ENCODE peak calls at places on chromosome 9, in nine cellular contexts. W is AG09309, J is tibial artery, Y is mucosa of descending colon, S is right atrium auricular region, P is endothelial cell, A is lower leg skin, H is OCI-LY7, D is NB4. F is an unnamed sample.
A peak's percentile ranks its signal among the peaks of the same experiment; 100 is the strongest.

GRCh38 chr9:11199335-11199734 is 586.5 kb upstream of the PTPRD start:
- DNase-seq in W (no peak), A (no peak), Y (no peak), S (no peak), J (no peak), H (no peak), D (no peak), P (no peak), F (no peak)

GRCh38 chr9:104746285-104746684 is 1.2 kb upstream of the NIPSNAP3A start:
- DNase-seq in D (no peak), J (no peak), A (no peak), Y (no peak), P (no peak), H (no peak), S (no peak), W (no peak), F (no peak)

GRCh38 chr9:100030548-100030947 is 68.3 kb downstream of the ERP44 start:
- DNase-seq in D (no peak), A (no peak), H (no peak), W (no peak), Y (no peak), J (no peak), S (no peak), P (no peak), F (no peak)

GRCh38 chr9:82865524-82865923 is 197.4 kb downstream of the RASEF start:
- DNase-seq in P (no peak), W (no peak), Y (no peak), J (no peak), H (no peak), S (no peak), D (no peak), A (no peak), F (no peak)

GRCh38 chr9:114720296-114720695 is 38.3 kb upstream of the TEX48 start:
- DNase-seq in S (no peak), Y (no peak), D (no peak), H (no peak), J (no peak), W (no peak), A (peak; percentile 46), P (no peak), F (no peak)

GRCh38 chr9:128203842-128204551 is 818 bp downstream of the DNM1 start:
- DNase-seq in W (no peak), H (no peak), J (no peak), D (peak; percentile 83), A (no peak), S (peak; percentile 68), P (peak; percentile 22), Y (peak; percentile 56), F (peak; percentile 28)

GRCh38 chr9:123411191-123411590 is 55.2 kb downstream of the CRB2 start:
- DNase-seq in D (no peak), A (no peak), J (no peak), P (no peak), H (no peak), S (no peak), Y (peak; percentile 11), W (no peak), F (no peak)

GRCh38 chr9:137381501-137382443 is 41.2 kb downstream of the EXD3 start:
- DNase-seq in Y (peak; percentile 18), H (no peak), W (no peak), A (peak; percentile 70), S (no peak), D (no peak), P (no peak), J (no peak), F (no peak)

GRCh38 chr9:95522871-95523370 is 6.2 kb upstream of the PTCH1 start:
- DNase-seq in S (no peak), D (no peak), W (no peak), H (no peak), A (no peak), P (no peak), Y (no peak), J (no peak), F (no peak)

GRCh38 chr9:36870960-36871359 is 163.1 kb downstream of the PAX5 start:
- DNase-seq in A (no peak), S (no peak), P (no peak), D (no peak), W (no peak), Y (peak; percentile 56), J (no peak), H (no peak), F (no peak)

GRCh38 chr9:130466537-130467217 is 21.9 kb downstream of the ASS1 start:
- DNase-seq in H (no peak), Y (no peak), S (no peak), W (no peak), A (no peak), P (no peak), J (no peak), D (no peak), F (no peak)

GRCh38 chr9:105877719-105878118 is 183.4 kb downstream of the TMEM38B start:
- DNase-seq in J (no peak), P (no peak), H (no peak), S (no peak), A (no peak), W (no peak), D (peak; percentile 66), Y (no peak), F (no peak)

GRCh38 chr9:78015242-78015641 is 16.4 kb downstream of the GNAQ start:
- DNase-seq in A (no peak), S (no peak), Y (no peak), D (peak; percentile 33), W (no peak), H (no peak), P (no peak), J (no peak), F (no peak)

GRCh38 chr9:6938873-6939272 is 181.1 kb downstream of the KDM4C start:
- DNase-seq in W (peak; percentile 32), H (no peak), J (no peak), D (no peak), S (no peak), A (no peak), P (no peak), Y (no peak), F (no peak)

GRCh38 chr9:89821081-89821480 is 216.3 kb downstream of the GADD45G start:
- DNase-seq in S (peak; percentile 46), D (no peak), A (peak; percentile 17), H (no peak), J (no peak), P (no peak), W (no peak), Y (no peak), F (no peak)

GRCh38 chr9:104927216-104927911 is 591 bp downstream of the ABCA1 start:
- DNase-seq in Y (peak; percentile 68), S (peak; percentile 64), A (peak; percentile 91), P (peak; percentile 22), J (peak; percentile 79), D (peak; percentile 68), W (no peak), H (peak; percentile 66), F (peak; percentile 20)

GRCh38 chr9:86983260-86984255 is 36.3 kb upstream of the GAS1 start:
- DNase-seq in H (no peak), S (peak; percentile 73), Y (no peak), A (no peak), J (no peak), W (peak; percentile 92), D (no peak), P (no peak), F (no peak)

DNA sequence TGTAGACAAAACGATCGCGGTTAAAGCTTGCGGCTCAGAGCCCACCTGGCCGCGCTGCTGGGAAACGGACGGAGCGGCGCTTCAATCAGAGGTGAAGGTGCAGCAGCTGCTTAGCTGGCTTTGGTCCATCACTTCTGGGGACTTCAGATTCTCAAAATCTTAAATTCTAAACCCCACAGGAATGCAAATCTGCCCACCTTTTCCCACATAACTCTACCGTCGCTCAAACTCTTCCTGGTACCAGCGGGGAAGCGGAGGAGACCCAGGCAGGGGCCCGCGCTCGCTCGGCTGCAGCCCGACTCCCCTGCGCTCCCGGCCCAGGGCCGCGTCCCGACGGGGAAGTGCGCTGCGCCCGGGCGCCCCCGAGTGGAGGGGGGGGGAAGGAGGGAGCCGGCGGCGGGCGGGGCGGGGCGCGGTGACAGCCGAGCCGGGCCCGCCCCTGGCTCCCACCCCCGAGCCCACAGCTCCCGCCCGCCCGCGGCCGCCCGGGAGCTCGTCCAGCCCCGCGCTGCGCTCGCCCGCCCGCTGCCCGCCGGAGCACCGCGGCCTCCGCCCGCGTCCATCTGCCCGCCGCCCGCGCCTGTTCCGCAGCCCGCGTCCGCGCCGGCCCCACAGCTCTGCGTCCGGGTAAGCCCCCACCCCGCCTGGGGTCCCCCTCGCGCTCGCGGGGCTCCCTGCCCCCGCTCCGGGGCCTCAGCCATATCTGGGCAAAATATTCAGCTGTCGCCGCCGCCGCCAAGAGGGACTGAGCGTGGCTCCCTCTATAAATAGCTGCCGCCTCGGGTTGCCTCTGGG is at the start of gene TMOD1:
- DNase-seq in Y (peak; percentile 89), P (peak; percentile 65), S (no peak), A (peak; percentile 90), H (no peak), J (peak; percentile 90), D (peak; percentile 71), W (no peak), F (peak; percentile 50)
- TF ChIP-seq CTCF in Y (peak; percentile 35), P (no peak), S (peak; percentile 39), A (no peak), H (no peak), J (no peak), D (peak; percentile 12), W (no peak), F (no peak)

GRCh38 chr9:20407013-20407412 is 215.3 kb downstream of the MLLT3 start:
- DNase-seq in J (no peak), Y (no peak), H (no peak), W (no peak), S (no peak), D (no peak), P (no peak), A (no peak), F (no peak)
- TF ChIP-seq CTCF in J (no peak), Y (no peak), H (peak; percentile 50), W (peak; percentile 12), S (no peak), D (no peak), P (no peak), A (no peak), F (no peak)

GRCh38 chr9:126698756-126699155 is 85.0 kb downstream of the LMX1B start:
- DNase-seq in A (no peak), H (no peak), P (no peak), Y (peak; percentile 10), S (no peak), W (no peak), D (no peak), J (no peak), F (no peak)
- TF ChIP-seq CTCF in A (no peak), H (no peak), P (no peak), Y (no peak), S (no peak), W (no peak), D (no peak), J (no peak), F (no peak)

DNA sequence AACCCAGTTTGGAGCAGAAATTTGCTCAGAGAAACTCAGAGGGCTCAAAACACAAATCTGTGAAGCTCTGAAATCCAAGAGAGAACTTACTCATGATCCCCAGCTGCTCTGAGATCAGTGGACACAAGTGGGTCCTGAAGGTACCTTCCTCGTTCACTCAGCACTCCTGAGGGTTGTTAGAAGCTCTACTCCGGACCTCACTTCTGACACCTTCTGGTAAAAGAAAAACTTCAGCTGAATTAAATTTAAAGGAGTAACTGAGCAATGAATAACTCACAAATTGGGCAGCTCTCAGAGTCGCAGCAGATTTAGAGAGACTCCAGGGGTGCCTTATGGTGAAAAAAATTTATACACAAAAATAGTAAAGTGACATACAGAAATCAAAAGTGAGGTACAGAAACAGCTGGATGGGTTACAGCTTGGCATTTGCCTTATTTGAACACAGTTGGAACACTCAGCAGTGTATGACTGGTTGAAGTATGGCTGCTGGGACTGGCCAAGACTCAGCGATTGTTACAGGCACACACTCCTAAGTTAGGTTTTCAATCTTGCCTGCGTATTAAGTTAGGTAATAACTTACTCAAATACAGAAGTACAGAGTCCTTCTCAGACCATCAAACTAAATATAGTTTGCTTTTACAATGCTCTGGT is 32.5 kb downstream of the INSL4 start:
- DNase-seq in Y (no peak), W (no peak), H (peak; percentile 19), A (no peak), J (no peak), D (peak; percentile 45), P (no peak), S (no peak), F (no peak)
- TF ChIP-seq CTCF in Y (no peak), W (peak; percentile 21), H (peak; percentile 43), A (no peak), J (peak; percentile 17), D (peak; percentile 4), P (no peak), S (no peak), F (no peak)

F was measured in activated CD8-positive, alpha-beta T cell treated with anti-CD3 and anti-CD28 coated beads for 36 hours.